ENCODE peak calls at places on chromosomes 16 and 17, in five cellular contexts. N is effector memory CD4-positive, alpha-beta T cell; X is tibial artery; L is psoas muscle; M is CD8-positive, alpha-beta memory T cell. K is an unnamed sample.

GRCh38 chr16:84068041-84068440 is 25.4 kb upstream of the SLC38A8 start:
- DNase-seq in N (no peak), L (no peak), M (no peak), X (no peak), K (peak)

GRCh38 chr16:11328172-11329079 is 16.8 kb upstream of the RMI2 start:
- DNase-seq in M (peak), L (peak), X (no peak), N (peak), K (peak)

GRCh38 chr17:49180998-49181635 is 29.3 kb downstream of the GNGT2 start:
- DNase-seq in N (no peak), M (no peak), L (no peak), X (no peak), K (no peak)

GRCh38 chr16:27237229-27238015 is 31.1 kb downstream of the NSMCE1 start:
- DNase-seq in L (no peak), M (peak), N (peak), X (peak), K (peak)

GRCh38 chr16:25126820-25127232 is 15.3 kb downstream of the LCMT1 start:
- DNase-seq in N (no peak), X (no peak), L (no peak), M (no peak), K (no peak)

GRCh38 chr17:28047806-28048205 is 5.3 kb downstream of the NLK start:
- DNase-seq in M (no peak), X (no peak), L (no peak), N (no peak), K (no peak)

GRCh38 chr16:15749371-15749770 is 99.3 kb downstream of the NDE1 start:
- DNase-seq in N (no peak), X (no peak), M (no peak), L (no peak), K (no peak)

GRCh38 chr17:79830763-79831366 is 8.4 kb downstream of the CBX4 start:
- DNase-seq in X (no peak), L (no peak), N (no peak), M (no peak), K (no peak)

GRCh38 chr17:7019839-7020519 is 2.9 kb upstream of the BCL6B start:
- DNase-seq in M (no peak), X (peak), N (no peak), L (peak), K (peak)

GRCh38 chr16:68889508-68890150 is 46.3 kb downstream of the TANGO6 start:
- DNase-seq in L (no peak), N (no peak), M (no peak), X (no peak), K (no peak)

GRCh38 chr17:40314557-40314953 is 5.6 kb downstream of the RARA start:
- DNase-seq in L (peak), N (peak), X (peak), M (peak), K (peak)

GRCh38 chr17:62680541-62681052 is 53.1 kb downstream of the MRC2 start:
- DNase-seq in X (no peak), L (no peak), M (no peak), N (no peak), K (no peak)

GRCh38 chr16:66030036-66030435 is 336.5 kb upstream of the CDH5 start:
- DNase-seq in M (no peak), X (no peak), N (no peak), L (no peak), K (no peak)

GRCh38 chr16:85463228-85463611 is 149.9 kb upstream of the GSE1 start:
- DNase-seq in X (no peak), M (no peak), L (no peak), N (no peak), K (no peak)

GRCh38 chr17:57138956-57139576 is 54.0 kb downstream of the AKAP1 start:
- DNase-seq in L (no peak), N (no peak), M (no peak), X (no peak), K (no peak)

GRCh38 chr16:50038756-50039529 is 13.9 kb downstream of the CNEP1R1 start:
- DNase-seq in L (peak), M (no peak), X (peak), N (no peak), K (no peak)

GRCh38 chr17:37475713-37476420 is 13.8 kb upstream of the DUSP14 start:
- DNase-seq in X (no peak), M (no peak), N (no peak), L (no peak), K (no peak)

GRCh38 chr17:70683936-70684335 is 514.6 kb downstream of the KCNJ2 start:
- DNase-seq in X (no peak), M (no peak), L (no peak), N (no peak), K (no peak)

GRCh38 chr16:88835383-88835782 is 21.4 kb downstream of the GALNS start:
- DNase-seq in L (no peak), M (no peak), X (peak), N (no peak), K (no peak)

GRCh38 chr16:78097522-78097921 is 1.9 kb upstream of the WWOX start:
- DNase-seq in L (no peak), N (no peak), X (no peak), M (no peak), K (no peak)

GRCh38 chr17:82940226-82941020 is 100.6 kb upstream of the ZNF750 start:
- DNase-seq in X (peak), M (no peak), L (no peak), N (no peak), K (peak)

GRCh38 chr17:49464049-49464448 is 31.0 kb upstream of the NGFR start:
- DNase-seq in L (no peak), N (no peak), M (no peak), X (no peak), K (no peak)

GRCh38 chr17:11948791-11949190 is 48.5 kb downstream of the ZNF18 start:
- DNase-seq in X (no peak), M (no peak), L (peak), N (no peak), K (no peak)

GRCh38 chr17:82465023-82465603 is 6.6 kb downstream of the NARF start:
- DNase-seq in X (no peak), M (no peak), N (no peak), L (no peak), K (no peak)

GRCh38 chr16:77172964-77173363 is 18.0 kb upstream of the MON1B start:
- DNase-seq in M (no peak), N (no peak), X (no peak), L (no peak), K (no peak)

DNA sequence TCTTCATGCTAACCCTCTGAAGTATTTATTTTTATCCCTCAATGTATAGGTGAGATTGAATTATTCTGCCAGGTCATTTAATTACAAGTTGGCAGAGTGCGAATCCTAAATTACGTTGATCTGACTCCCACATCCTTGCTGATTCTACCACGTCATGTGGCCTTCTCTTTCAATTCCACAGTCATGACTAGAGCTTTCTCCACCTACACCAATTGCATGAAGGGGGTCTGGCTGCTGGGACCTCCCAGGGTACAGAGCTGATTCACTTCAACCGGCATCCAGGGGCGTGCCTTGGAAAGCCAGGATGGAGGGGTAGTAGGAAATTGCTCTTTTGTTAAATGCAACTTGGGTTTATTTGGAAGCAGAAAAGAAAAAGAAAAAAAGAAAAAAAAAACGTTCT is 41.1 kb upstream of the CDH13 start:
- DNase-seq in N (no peak), X (no peak), L (no peak), M (no peak), K (no peak)
- H3K4me3 ChIP-seq in N (no peak), X (no peak), L (no peak), M (no peak), K (no peak)

DNA sequence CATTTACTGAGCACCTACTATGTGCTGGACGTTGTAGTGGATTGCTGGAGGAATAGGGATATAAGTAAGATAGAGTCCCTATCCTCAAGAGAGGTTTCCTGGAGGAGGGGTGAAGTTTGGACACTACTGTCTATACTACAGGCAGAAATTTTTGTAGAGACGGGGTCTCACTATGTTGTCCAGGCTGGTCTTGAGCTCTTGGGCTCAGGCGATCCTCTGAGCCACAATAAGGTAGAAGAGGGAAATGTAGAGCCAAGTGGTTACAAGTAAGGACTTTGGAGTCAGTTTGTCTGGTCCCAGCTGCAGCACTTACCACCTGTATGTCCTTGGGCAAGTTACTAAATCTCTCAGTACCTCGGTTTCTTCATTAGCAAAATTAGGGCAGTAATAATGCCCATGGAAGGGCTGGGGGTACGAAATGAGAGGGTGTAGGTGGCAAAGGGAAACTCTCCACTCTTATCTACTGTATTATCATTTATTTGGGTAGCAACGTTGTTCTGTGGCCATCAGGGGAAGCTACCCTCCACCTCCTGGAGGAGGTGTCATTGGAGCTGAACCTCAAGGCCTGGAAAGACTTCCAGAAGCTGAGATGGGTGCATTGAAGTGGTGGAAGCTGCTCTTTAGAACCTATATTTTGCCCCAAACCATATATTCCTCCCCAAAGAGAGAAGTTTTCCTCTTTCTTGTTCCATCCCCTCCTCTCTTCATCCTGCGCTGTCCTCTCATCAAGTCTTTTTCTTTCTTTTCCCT is 34.9 kb upstream of the DHX8 start:
- DNase-seq in N (no peak), L (no peak), X (no peak), M (no peak), K (no peak)
- H3K27ac ChIP-seq in N (no peak), L (no peak), X (peak), M (no peak), K (no peak)

DNA sequence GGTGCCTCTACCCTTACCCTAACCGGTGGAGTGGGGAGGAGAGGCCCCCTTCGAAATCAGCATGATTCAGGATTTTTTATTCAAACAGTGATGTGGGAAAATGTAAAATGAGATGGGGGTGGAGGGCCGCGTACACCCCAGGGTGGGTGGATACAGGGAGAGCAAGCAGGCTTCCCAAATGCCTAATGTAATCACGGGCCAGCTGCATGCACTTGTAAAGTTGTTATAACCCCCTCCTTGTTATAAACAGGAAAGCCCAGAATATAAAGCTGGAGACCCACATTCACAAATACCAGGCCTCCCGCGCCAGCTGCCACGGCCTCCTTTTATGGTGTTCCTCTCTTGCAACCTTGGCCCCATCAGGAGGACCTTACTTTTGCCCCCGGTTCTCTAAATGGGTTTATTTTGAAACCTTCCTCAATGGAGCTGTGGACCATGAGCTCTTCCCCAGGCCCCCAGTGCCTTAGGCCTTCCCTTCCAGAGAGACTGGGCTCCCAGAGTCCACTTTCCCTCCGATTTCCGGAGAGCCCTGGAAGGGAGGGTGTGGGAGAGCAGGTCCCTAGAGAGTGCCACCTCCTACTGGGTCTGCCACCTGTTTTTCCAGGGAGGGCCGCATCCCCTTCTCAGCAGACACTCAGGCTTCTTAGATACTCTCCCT is 906 bp upstream of the FOXL1 start:
- DNase-seq in N (no peak), X (peak), M (no peak), L (no peak), K (no peak)
- H3K4me3 ChIP-seq in N (no peak), X (peak), M (no peak), L (no peak), K (peak)

DNA sequence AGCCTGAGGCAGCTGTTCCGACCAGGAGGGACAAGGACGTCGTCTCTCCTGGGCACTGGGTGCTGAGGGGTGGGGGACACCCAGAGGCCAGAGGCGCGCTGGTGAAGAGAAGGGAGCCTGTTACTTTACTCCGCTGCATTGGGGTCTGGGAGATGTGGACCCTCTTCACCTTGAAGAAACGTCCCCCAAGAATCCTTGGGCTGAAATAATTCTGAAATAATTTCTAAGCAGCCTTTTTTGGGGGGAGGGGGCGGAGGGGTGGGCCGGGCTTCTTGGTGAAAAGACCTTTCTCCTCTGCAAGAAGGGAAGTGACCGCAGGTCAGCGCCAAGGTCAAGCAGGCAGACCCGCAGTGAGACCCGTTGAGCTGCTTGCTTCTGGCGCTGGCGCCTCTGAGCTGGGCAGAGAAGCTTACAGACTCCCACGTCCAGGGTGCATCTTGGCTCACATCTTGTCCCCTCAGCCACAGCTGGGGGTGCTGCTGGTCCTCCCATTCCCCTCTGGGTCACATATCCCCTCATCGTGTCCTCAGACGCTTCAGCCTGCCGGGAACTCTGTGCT is 1.1 kb downstream of the SYT17 start:
- DNase-seq in M (no peak), L (no peak), N (no peak), X (no peak), K (no peak)
- H3K27ac ChIP-seq in M (no peak), L (no peak), N (no peak), X (no peak), K (no peak)

K was measured in coronary artery.